ENCODE peak calls at places on chromosomes 16 and 17, in nine cellular contexts. Z is LNCaP clone FGC; V is AG10803; Y is DMS 273 treated with DMSO at 0.1 percent for 48 hours; U is globus pallidus; P is GM04504; K is activated naive CD4-positive, alpha-beta T cell; L is NCI-H2171 treated with DMSO at 0.1 percent for 48 hours; N is CD8-positive, alpha-beta memory T cell. G is an unnamed sample.

GRCh38 chr17:77834170-77835115 is 124.1 kb upstream of the TNRC6C start:
- DNase-seq in N (peak; percentile 24), Z (no peak), L (no peak), K (no peak), V (peak; percentile 75), P (no peak), Y (no peak), U (no peak), G (peak; percentile 65)

GRCh38 chr16:65065031-65065430 is 56.8 kb downstream of the CDH11 start:
- DNase-seq in K (no peak), Z (no peak), U (no peak), P (no peak), Y (no peak), L (no peak), V (no peak), N (no peak), G (no peak)

GRCh38 chr17:66777689-66778225 is 57.2 kb upstream of the CACNG5 start:
- DNase-seq in Z (no peak), L (no peak), Y (no peak), N (no peak), K (no peak), P (no peak), V (peak; percentile 12), U (peak; percentile 54), G (peak; percentile 19)

GRCh38 chr16:57530104-57530522 is 6.3 kb downstream of the CCDC102A start:
- DNase-seq in P (peak; percentile 10), V (peak; percentile 38), Y (no peak), Z (no peak), L (no peak), U (no peak), K (no peak), N (peak; percentile 71), G (no peak)

GRCh38 chr17:7719661-7720060 is 2.1 kb downstream of the DNAH2 start:
- DNase-seq in Y (no peak), Z (no peak), N (no peak), L (no peak), K (no peak), V (no peak), P (no peak), U (no peak), G (no peak)

GRCh38 chr16:80806957-80807356 is 2.6 kb upstream of the CDYL2 start:
- DNase-seq in N (no peak), K (peak; percentile 2), P (peak; percentile 20), Z (no peak), V (peak; percentile 55), Y (no peak), L (no peak), U (no peak), G (no peak)

GRCh38 chr17:80455328-80455710 is 21.1 kb downstream of the NPTX1 start:
- DNase-seq in L (no peak), P (peak; percentile 24), Y (no peak), N (no peak), U (no peak), K (no peak), Z (peak; percentile 18), V (no peak), G (peak; percentile 62)

GRCh38 chr17:72715906-72716572 is 376.4 kb downstream of the SLC39A11 start:
- DNase-seq in U (peak; percentile 35), N (no peak), V (peak; percentile 96), K (no peak), L (peak; percentile 14), Y (no peak), Z (no peak), P (peak; percentile 95), G (no peak)

GRCh38 chr16:66961065-66961744 is at the start of gene CES3:
- DNase-seq in Y (peak; percentile 76), K (peak; percentile 10), L (peak; percentile 48), P (peak; percentile 35), V (peak; percentile 60), Z (no peak), U (peak; percentile 53), N (peak; percentile 18), G (peak; percentile 57)

GRCh38 chr17:50184611-50185398 is 16.6 kb downstream of the COL1A1 start:
- DNase-seq in U (no peak), N (no peak), Y (no peak), V (peak; percentile 84), L (peak; percentile 63), P (no peak), Z (no peak), K (no peak), G (no peak)

GRCh38 chr17:1180958-1181768 is 1.4 kb upstream of the ABR start:
- DNase-seq in U (no peak), V (no peak), Y (no peak), Z (no peak), K (no peak), P (no peak), N (no peak), L (peak; percentile 87), G (no peak)

GRCh38 chr16:11994187-11995119 is 17.9 kb downstream of the SNX29 start:
- DNase-seq in K (no peak), U (peak; percentile 87), L (no peak), Z (no peak), N (no peak), V (no peak), Y (no peak), P (no peak), G (no peak)

GRCh38 chr17:77563439-77564102 is 394.9 kb upstream of the TNRC6C start:
- DNase-seq in V (no peak), K (no peak), N (no peak), P (no peak), Z (no peak), U (no peak), Y (no peak), L (no peak), G (no peak)

GRCh38 chr17:45279898-45280297 is 18.0 kb upstream of the SPATA32 start:
- DNase-seq in K (no peak), Y (no peak), Z (no peak), P (no peak), U (no peak), L (peak; percentile 47), N (no peak), V (no peak), G (no peak)

G was measured in G401.